ENCODE peak calls at places on chromosomes 2 and 18, in six cellular contexts. K, C, I, R, Z and N are unnamed samples.

GRCh38 chr2:45907592-45907991 is 256.1 kb downstream of the PRKCE start:
- ATAC-seq in K (no peak), C (peak), I (no peak), R (no peak), Z (no peak), N (no peak)

GRCh38 chr18:44520981-44521672 is 159.6 kb upstream of the SETBP1 start:
- ATAC-seq in K (no peak), C (no peak), I (no peak), R (no peak), Z (peak), N (no peak)

GRCh38 chr2:241909769-241910168 is 40.2 kb downstream of the RTP5 start:
- ATAC-seq in K (no peak), C (no peak), I (no peak), R (no peak), Z (no peak), N (no peak)

GRCh38 chr2:146986161-146986560 is 858.7 kb upstream of the ACVR2A start:
- ATAC-seq in K (no peak), C (no peak), I (no peak), R (no peak), Z (peak), N (peak)

GRCh38 chr18:35500113-35500512 is 2.4 kb upstream of the INO80C start:
- ATAC-seq in K (no peak), C (no peak), I (no peak), R (no peak), Z (no peak), N (no peak)

GRCh38 chr18:52716926-52717325 is 376.9 kb downstream of the DCC start:
- ATAC-seq in K (no peak), C (peak), I (no peak), R (no peak), Z (peak), N (no peak)

GRCh38 chr2:36578343-36579296 is 19.3 kb downstream of the FEZ2 start:
- ATAC-seq in K (no peak), C (no peak), I (no peak), R (peak), Z (peak), N (peak)

GRCh38 chr2:198440833-198441232 is 636.4 kb downstream of the PLCL1 start:
- ATAC-seq in K (no peak), C (no peak), I (no peak), R (no peak), Z (no peak), N (no peak)

GRCh38 chr2:190849774-190850173 is 30.8 kb upstream of the GLS start:
- ATAC-seq in K (no peak), C (peak), I (no peak), R (no peak), Z (peak), N (peak)

GRCh38 chr2:64063924-64064331 is 44.7 kb upstream of the VPS54 start:
- ATAC-seq in K (peak), C (peak), I (no peak), R (no peak), Z (no peak), N (peak)